ENCODE peak calls at places on chromosomes 11 and 22, in eight cellular contexts. A, Z, C, U, Y, K, W and H are unnamed samples.

GRCh38 chr11:48237727-48238126 is 7.2 kb upstream of the OR4X2 start:
- DNase-seq in A (no peak), U (no peak), C (no peak), K (no peak), Y (no peak), W (no peak), Z (no peak), H (no peak)

GRCh38 chr11:60336767-60337391 is 9.8 kb downstream of the MS4A6E start:
- DNase-seq in Z (no peak), U (no peak), K (no peak), C (no peak), A (no peak), W (no peak), Y (no peak), H (no peak)

GRCh38 chr11:130190371-130190881 is 30.8 kb downstream of the ST14 start:
- DNase-seq in Z (no peak), K (no peak), C (no peak), W (no peak), Y (no peak), A (no peak), U (no peak), H (no peak)

GRCh38 chr11:1223346-1224108 is 661 bp downstream of the MUC5B start:
- DNase-seq in A (peak; percentile 48), U (no peak), W (peak; percentile 31), K (no peak), Z (no peak), C (no peak), Y (no peak), H (no peak)

GRCh38 chr11:36447947-36448346 is 62.1 kb downstream of the TRAF6 start:
- DNase-seq in C (no peak), Y (no peak), K (no peak), W (no peak), U (no peak), Z (no peak), A (no peak), H (no peak)

GRCh38 chr22:20514658-20515406 is 7.4 kb downstream of the MED15 start:
- DNase-seq in Z (peak; percentile 84), W (no peak), K (no peak), Y (no peak), C (no peak), A (no peak), U (peak; percentile 81), H (peak; percentile 79)

GRCh38 chr11:124674168-124674517 is 439 bp downstream of the SPA17 start:
- DNase-seq in U (no peak), Z (no peak), Y (no peak), W (no peak), K (no peak), C (no peak), A (peak; percentile 56), H (no peak)

GRCh38 chr22:35155403-35156025 is 89.6 kb downstream of the ISX start:
- DNase-seq in C (peak; percentile 22), U (no peak), W (no peak), A (no peak), Z (no peak), K (no peak), Y (no peak), H (no peak)

GRCh38 chr11:86996953-86997570 is 40.7 kb upstream of the TMEM135 start:
- DNase-seq in A (no peak), Z (no peak), K (no peak), U (no peak), W (no peak), C (no peak), Y (no peak), H (no peak)

GRCh38 chr22:37082251-37082650 is 27.3 kb downstream of the TMPRSS6 start:
- DNase-seq in Z (no peak), A (no peak), C (no peak), W (no peak), Y (no peak), U (no peak), K (no peak), H (no peak)

GRCh38 chr22:24583221-24583971 is 9.5 kb downstream of the LRRC75B start:
- DNase-seq in C (no peak), Z (no peak), Y (no peak), U (peak; percentile 64), K (no peak), W (no peak), A (no peak), H (no peak)

GRCh38 chr11:131652231-131652630 is 281.8 kb downstream of the NTM start:
- DNase-seq in A (no peak), U (no peak), W (no peak), Y (no peak), Z (no peak), C (no peak), K (no peak), H (no peak)

GRCh38 chr11:76891285-76891684 is 30.6 kb downstream of the ACER3 start:
- DNase-seq in U (no peak), W (no peak), C (no peak), A (no peak), Y (no peak), Z (no peak), K (no peak), H (no peak)

GRCh38 chr11:128022007-128022368 is 565.4 kb downstream of the ETS1 start:
- DNase-seq in A (no peak), W (no peak), Y (no peak), U (peak; percentile 58), Z (peak; percentile 48), C (no peak), K (peak; percentile 22), H (no peak)

GRCh38 chr22:31828739-31829138 is 74.9 kb downstream of the DEPDC5 start:
- DNase-seq in A (no peak), Z (peak; percentile 36), K (no peak), W (no peak), C (no peak), U (peak; percentile 6), Y (no peak), H (no peak)

GRCh38 chr22:31830721-31831070 is 76.9 kb downstream of the DEPDC5 start:
- DNase-seq in A (no peak), K (no peak), C (no peak), Y (no peak), U (no peak), W (no peak), Z (no peak), H (no peak)

GRCh38 chr22:31825513-31825912 is 71.7 kb downstream of the DEPDC5 start:
- DNase-seq in A (no peak), Y (no peak), W (no peak), C (no peak), Z (no peak), U (no peak), K (no peak), H (no peak)

GRCh38 chr22:31826443-31826842 is 72.6 kb downstream of the DEPDC5 start:
- DNase-seq in Y (no peak), C (no peak), A (no peak), Z (no peak), K (no peak), W (no peak), U (no peak), H (no peak)

DNA sequence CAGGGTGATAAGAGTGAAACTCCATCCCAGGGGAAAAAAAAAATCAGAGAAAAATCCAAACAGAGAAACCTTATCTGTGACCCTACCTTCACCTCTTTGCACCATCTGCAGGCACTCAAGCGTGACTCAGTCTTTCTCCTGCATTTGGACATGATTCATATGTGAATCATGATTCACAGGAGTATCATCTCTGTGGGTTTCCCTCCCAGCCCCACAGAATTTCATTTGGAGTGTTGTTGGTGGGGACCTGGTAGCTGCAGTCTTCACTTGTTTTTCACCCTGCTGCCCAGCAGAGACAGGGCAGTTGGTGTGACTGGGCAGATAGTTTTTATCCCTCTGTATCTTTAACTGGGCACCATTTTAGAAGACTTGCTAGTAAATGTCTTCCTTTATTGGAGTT is 75.7 kb downstream of the DEPDC5 start:
- DNase-seq in K (no peak), U (peak; percentile 91), Z (peak; percentile 93), Y (no peak), A (no peak), W (peak; percentile 50), C (no peak), H (peak; percentile 80)
- H3K36me3 ChIP-seq in K (peaks cover 53% of the 10 kb centered on the region), U (no peaks in the 10 kb centered on the region), Z (no peaks in the 10 kb centered on the region), Y (peaks cover 60% of the 10 kb centered on the region), A (peaks cover 66% of the 10 kb centered on the region), W (no peaks in the 10 kb centered on the region), C (no peaks in the 10 kb centered on the region), H (peaks cover 16% of the 10 kb centered on the region)

GRCh38 chr11:67153971-67154370 is 34.9 kb downstream of the KDM2A start:
- DNase-seq in A (no peak), Y (no peak), C (no peak), Z (no peak), U (no peak), K (no peak), W (no peak), H (no peak)
- H3K36me3 ChIP-seq in A (peaks cover 40% of the 10 kb centered on the region), Y (peaks cover 45% of the 10 kb centered on the region), C (peaks cover 8% of the 10 kb centered on the region), Z (peaks cover 7% of the 10 kb centered on the region), U (peaks cover 6% of the 10 kb centered on the region), K (peaks cover 15% of the 10 kb centered on the region), W (no peaks in the 10 kb centered on the region), H (peaks cover 29% of the 10 kb centered on the region)

DNA sequence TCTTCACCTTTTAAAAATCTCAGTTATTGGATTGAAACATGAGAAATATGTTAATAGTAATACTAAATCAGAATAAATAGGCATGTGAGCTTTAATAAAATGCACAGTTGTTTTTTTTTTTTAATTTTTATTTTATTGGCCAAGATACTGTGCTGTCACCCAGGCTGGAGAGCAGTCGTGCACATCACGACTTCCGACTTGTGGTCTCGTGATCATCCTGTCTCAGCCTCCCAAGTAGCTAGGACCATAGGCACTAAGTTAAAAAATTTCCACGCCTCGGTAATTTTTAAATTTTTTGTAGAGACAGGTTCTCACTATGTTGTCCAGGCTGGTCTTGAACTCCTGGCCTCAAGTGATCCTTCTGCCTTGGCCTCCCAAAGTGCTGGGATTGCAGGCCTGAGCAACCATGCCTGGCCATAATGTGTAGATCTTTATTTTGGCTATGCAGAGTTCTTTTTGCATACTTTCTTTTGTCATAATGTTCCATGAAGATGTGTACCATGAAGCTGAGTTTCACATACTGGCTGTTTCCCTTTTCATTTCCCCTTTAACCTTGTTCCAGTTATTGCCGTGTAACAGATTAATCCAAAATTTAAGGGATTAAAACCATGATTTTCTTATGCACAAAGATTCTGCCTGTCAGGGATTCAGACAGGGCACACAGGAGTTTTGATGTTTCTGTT is 16.0 kb downstream of the CAPRIN1 start:
- DNase-seq in Z (no peak), K (no peak), C (no peak), W (peak; percentile 54), U (no peak), Y (no peak), A (no peak), H (no peak)
- H3K36me3 ChIP-seq in Z (peaks cover 9% of the 10 kb centered on the region), K (peaks cover 24% of the 10 kb centered on the region), C (peaks cover 10% of the 10 kb centered on the region), W (no peaks in the 10 kb centered on the region), U (peaks cover 10% of the 10 kb centered on the region), Y (peaks cover 24% of the 10 kb centered on the region), A (peaks cover 22% of the 10 kb centered on the region), H (peaks cover 65% of the 10 kb centered on the region)

GRCh38 chr11:34619062-34619516 is 1.8 kb upstream of the EHF start:
- DNase-seq in K (no peak), A (no peak), Z (no peak), C (no peak), U (no peak), Y (no peak), W (no peak), H (no peak)
- H3K36me3 ChIP-seq in K (no peaks in the 10 kb centered on the region), A (no peaks in the 10 kb centered on the region), Z (no peaks in the 10 kb centered on the region), C (no peaks in the 10 kb centered on the region), U (no peaks in the 10 kb centered on the region), Y (no peaks in the 10 kb centered on the region), W (no peaks in the 10 kb centered on the region), H (no peaks in the 10 kb centered on the region)

DNA sequence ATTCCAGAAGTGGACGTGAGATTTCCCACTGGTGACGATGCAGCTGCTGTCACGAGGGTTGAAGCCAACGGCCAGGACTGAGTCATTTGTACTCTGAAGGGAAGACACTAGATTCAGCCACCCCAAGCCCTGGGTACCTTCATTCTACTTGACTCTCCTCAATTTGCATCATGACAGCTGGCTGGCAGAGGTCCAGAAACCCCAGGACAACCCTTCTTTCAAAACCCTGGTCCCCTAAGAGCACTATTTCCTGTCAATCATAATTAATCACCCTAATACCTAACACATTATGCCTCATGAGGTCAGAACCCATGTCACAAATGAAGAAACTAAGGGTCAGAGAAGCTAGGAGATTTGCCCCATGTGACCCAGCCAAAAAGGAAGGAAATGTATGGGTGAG is 4.8 kb downstream of the EML3 start:
- DNase-seq in A (no peak), Z (no peak), U (no peak), W (no peak), K (no peak), Y (no peak), C (no peak), H (no peak)
- H3K36me3 ChIP-seq in A (peaks cover 35% of the 10 kb centered on the region), Z (peaks cover 2% of the 10 kb centered on the region), U (no peaks in the 10 kb centered on the region), W (no peaks in the 10 kb centered on the region), K (peaks cover 29% of the 10 kb centered on the region), Y (peaks cover 51% of the 10 kb centered on the region), C (no peaks in the 10 kb centered on the region), H (peaks cover 30% of the 10 kb centered on the region)